ENCODE peak calls at places on chromosomes 2 and 18, in nine cellular contexts. P is activated CD8-positive, alpha-beta memory T cell treated with anti-CD3 and anti-CD28 coated beads for 24 hours; O is right cardiac atrium; C is myocyte; Q is nucleus accumbens; Z is HL-60; S is NCI-H510A treated with DMSO at 0.1 percent for 48 hours; F is Caki2; I is hepatic stellate cell. J is an unnamed sample.

GRCh38 chr2:167581961-167582574 is 665.3 kb downstream of the STK39 start:
- DNase-seq in I (no peak), F (peak; percentile 11), Q (no peak), S (no peak), O (no peak), Z (no peak), P (no peak), C (no peak), J (no peak)

GRCh38 chr2:54572262-54572635 is 116.1 kb downstream of the SPTBN1 start:
- DNase-seq in C (peak; percentile 47), O (no peak), Z (no peak), F (peak; percentile 89), Q (no peak), P (no peak), S (peak; percentile 67), I (peak; percentile 71), J (peak; percentile 66)

GRCh38 chr2:128774320-128775063 is 455.8 kb upstream of the HS6ST1 start:
- DNase-seq in F (no peak), C (no peak), Z (no peak), Q (no peak), P (no peak), I (no peak), O (no peak), S (no peak), J (no peak)

GRCh38 chr2:18749912-18750526 is 160.7 kb upstream of the NT5C1B start:
- DNase-seq in C (peak; percentile 78), Q (peak; percentile 66), P (no peak), S (peak; percentile 83), I (peak; percentile 9), Z (no peak), F (peak; percentile 37), O (peak; percentile 56), J (peak; percentile 63)

GRCh38 chr2:105734762-105735538 is 9.8 kb upstream of the NCK2 start:
- DNase-seq in P (no peak), I (peak; percentile 45), Z (no peak), O (no peak), S (peak; percentile 40), F (no peak), Q (no peak), C (peak; percentile 39), J (no peak)

GRCh38 chr18:7760967-7761946 is 194.1 kb downstream of the PTPRM start:
- DNase-seq in F (no peak), S (no peak), O (no peak), C (no peak), P (no peak), I (no peak), Z (no peak), Q (no peak), J (no peak)

GRCh38 chr18:50424877-50425690 is 50.2 kb downstream of the SKA1 start:
- DNase-seq in P (no peak), S (no peak), O (peak; percentile 65), Q (no peak), Z (no peak), F (peak; percentile 41), C (no peak), I (no peak), J (no peak)

GRCh38 chr18:29164020-29164706 is 987.2 kb upstream of the CDH2 start:
- DNase-seq in Q (no peak), O (no peak), Z (no peak), P (no peak), F (peak; percentile 67), S (no peak), C (peak; percentile 86), I (peak; percentile 53), J (no peak)

GRCh38 chr18:78717051-78717765 is 262.4 kb upstream of the SALL3 start:
- DNase-seq in O (no peak), S (no peak), C (no peak), Z (no peak), Q (no peak), F (no peak), P (no peak), I (no peak), J (no peak)

GRCh38 chr2:64646007-64646880 is 7.5 kb downstream of the SERTAD2 start:
- DNase-seq in P (peak; percentile 96), C (peak; percentile 81), Z (no peak), O (peak; percentile 95), F (peak; percentile 64), Q (peak; percentile 93), I (no peak), S (peak; percentile 71), J (peak; percentile 83)